ENCODE peak calls at places on chromosomes 7 and 10, in five cellular contexts. D is H54, H is NCI-H1092 treated with DMSO at 0.1 percent for 48 hours, C is NCI-H2081, X is fibroblast of the conjunctiva. R is an unnamed sample.

GRCh38 chr10:84196083-84196482 is 1.7 kb downstream of the CDHR1 start:
- DNase-seq in D (peak), H (peak), C (peak), X (no peak), R (no peak)

GRCh38 chr10:124875596-124875995 is 66.3 kb upstream of the ZRANB1 start:
- DNase-seq in D (no peak), H (no peak), C (no peak), X (peak), R (peak)

GRCh38 chr7:4687956-4688355 is 5.9 kb downstream of the FOXK1 start:
- DNase-seq in D (no peak), H (no peak), C (no peak), X (no peak), R (no peak)

GRCh38 chr7:108051449-108051848 is 48.5 kb upstream of the LAMB1 start:
- DNase-seq in D (no peak), H (no peak), C (no peak), X (no peak), R (no peak)

GRCh38 chr10:84360634-84361365 is 32.4 kb downstream of the CCSER2 start:
- DNase-seq in D (no peak), H (no peak), C (no peak), X (no peak), R (no peak)

GRCh38 chr7:123209786-123210185 is 10.0 kb upstream of the SLC13A1 start:
- DNase-seq in D (no peak), H (no peak), C (no peak), X (no peak), R (no peak)

GRCh38 chr10:93462881-93463280 is 19.3 kb downstream of the MYOF start:
- DNase-seq in D (no peak), H (no peak), C (no peak), X (no peak), R (no peak)

GRCh38 chr10:117967149-117967548 is 79.6 kb downstream of the RAB11FIP2 start:
- DNase-seq in D (no peak), H (peak), C (peak), X (no peak), R (no peak)

GRCh38 chr10:75165684-75166622 is 44.6 kb upstream of the VDAC2 start:
- DNase-seq in D (no peak), H (no peak), C (no peak), X (no peak), R (no peak)

GRCh38 chr10:90363799-90364483 is 493.9 kb downstream of the HTR7 start:
- DNase-seq in D (no peak), H (no peak), C (no peak), X (no peak), R (no peak)

GRCh38 chr7:27098493-27099223 is 2.9 kb upstream of the HOXA1 start:
- DNase-seq in D (no peak), H (no peak), C (peak), X (no peak), R (no peak)

GRCh38 chr7:31236868-31237267 is 103.7 kb downstream of the NEUROD6 start:
- DNase-seq in D (no peak), H (no peak), C (no peak), X (no peak), R (no peak)

GRCh38 chr10:119360181-119360921 is 153.0 kb downstream of the GRK5 start:
- DNase-seq in D (peak), H (no peak), C (no peak), X (no peak), R (no peak)

GRCh38 chr10:23099816-23100215 is 4.4 kb downstream of the MSRB2 start:
- DNase-seq in D (no peak), H (no peak), C (no peak), X (no peak), R (no peak)

GRCh38 chr7:105827106-105827870 is 49.1 kb downstream of the ATXN7L1 start:
- DNase-seq in D (no peak), H (no peak), C (no peak), X (no peak), R (no peak)

R was measured in HCT116.